ENCODE peak calls at places on chromosomes 16 and 17, in eight cellular contexts. X is sciatic nerve; I is NCI-H1417; L is AG04450; E is glomerular endothelial cell; G is neural progenitor cell; O is A172; N is stimulated activated CD4-positive, alpha-beta T cell treated with anti-CD3 and anti-CD28 coated beads, Interleukin-4, amount 100 ng/mL, for 1 hour. W is an unnamed sample.

GRCh38 chr16:14420721-14421488 is 209.2 kb downstream of the PARN start:
- DNase-seq in X (no peak), I (no peak), L (no peak), E (no peak), G (no peak), O (no peak), N (no peak), W (peak)

GRCh38 chr17:31404028-31404949 is 12.8 kb downstream of the RAB11FIP4 start:
- DNase-seq in X (peak), I (no peak), L (no peak), E (no peak), G (no peak), O (no peak), N (no peak), W (no peak)

GRCh38 chr17:60260540-60260939 is 110.8 kb downstream of the CA4 start:
- DNase-seq in X (no peak), I (no peak), L (no peak), E (no peak), G (no peak), O (no peak), N (no peak), W (no peak)

GRCh38 chr16:66576306-66576705 is 3.0 kb upstream of the CMTM2 start:
- DNase-seq in X (no peak), I (no peak), L (no peak), E (no peak), G (no peak), O (no peak), N (no peak), W (no peak)

GRCh38 chr17:79775635-79776034 is 2.3 kb upstream of the CBX2 start:
- DNase-seq in X (no peak), I (no peak), L (no peak), E (no peak), G (peak), O (no peak), N (no peak), W (no peak)

GRCh38 chr17:42421479-42422332 is 1.4 kb downstream of the CAVIN1 start:
- DNase-seq in X (peak), I (no peak), L (no peak), E (no peak), G (peak), O (peak), N (peak), W (peak)

GRCh38 chr16:986925-987581 is 5.5 kb downstream of the SOX8 start:
- DNase-seq in X (no peak), I (no peak), L (no peak), E (no peak), G (no peak), O (no peak), N (no peak), W (no peak)

GRCh38 chr17:2054262-2054739 is 602 bp upstream of the HIC1 start:
- DNase-seq in X (peak), I (peak), L (no peak), E (no peak), G (no peak), O (no peak), N (peak), W (peak)

GRCh38 chr17:62876664-62877411 is 68.7 kb upstream of the MARCHF10 start:
- DNase-seq in X (no peak), I (no peak), L (no peak), E (no peak), G (no peak), O (no peak), N (no peak), W (peak)

GRCh38 chr16:11916524-11917285 is 949 bp upstream of the GSPT1 start:
- DNase-seq in X (no peak), I (peak), L (no peak), E (no peak), G (no peak), O (peak), N (no peak), W (peak)

GRCh38 chr16:34078697-34079096 is 619.3 kb downstream of the TP53TG3F start:
- DNase-seq in X (no peak), I (no peak), L (peak), E (peak), G (no peak), O (no peak), N (no peak), W (peak)

GRCh38 chr17:79388556-79389295 is 222.1 kb downstream of the RBFOX3 start:
- DNase-seq in X (no peak), I (peak), L (no peak), E (no peak), G (peak), O (peak), N (no peak), W (peak)

GRCh38 chr17:81898029-81898866 is 3.8 kb upstream of the NPB start:
- DNase-seq in X (no peak), I (no peak), L (no peak), E (no peak), G (no peak), O (peak), N (no peak), W (peak)

GRCh38 chr16:19678804-19679203 is 39.2 kb downstream of the KNOP1 start:
- DNase-seq in X (no peak), I (no peak), L (no peak), E (no peak), G (no peak), O (no peak), N (no peak), W (no peak)